ENCODE peak calls at places on chromosomes 11 and 22, in ten cellular contexts. J, U, S, O, X, B, Z, Q, V and Y are unnamed samples.
A peak's percentile ranks its signal among the peaks of the same experiment; 100 is the strongest.

GRCh38 chr22:50488006-50488677 is 1.5 kb downstream of the MIOX start:
- DNase-seq in J (no peak), U (no peak), S (no peak), O (no peak), X (no peak), B (no peak), Z (no peak), Q (no peak), V (no peak), Y (no peak)

GRCh38 chr11:46202149-46202548 is 75.3 kb upstream of the CREB3L1 start:
- DNase-seq in J (peak; percentile 27), U (no peak), S (no peak), O (no peak), X (no peak), B (no peak), Z (no peak), Q (no peak), V (no peak), Y (no peak)

GRCh38 chr11:12600829-12601228 is 73.4 kb upstream of the TEAD1 start:
- DNase-seq in J (no peak), U (no peak), S (no peak), O (no peak), X (no peak), B (no peak), Z (no peak), Q (no peak), V (no peak), Y (no peak)

GRCh38 chr22:30015229-30015797 is 65.0 kb upstream of the HORMAD2 start:
- DNase-seq in J (no peak), U (peak; percentile 20), S (no peak), O (no peak), X (no peak), B (no peak), Z (no peak), Q (no peak), V (no peak), Y (no peak)

GRCh38 chr11:94731921-94732601 is 36.1 kb upstream of the AMOTL1 start:
- DNase-seq in J (peak; percentile 57), U (peak; percentile 49), S (peak; percentile 96), O (no peak), X (no peak), B (peak; percentile 84), Z (peak; percentile 85), Q (no peak), V (no peak), Y (no peak)

GRCh38 chr11:60950933-60951610 is 904 bp downstream of the SLC15A3 start:
- DNase-seq in J (no peak), U (peak; percentile 14), S (peak; percentile 21), O (no peak), X (no peak), B (no peak), Z (no peak), Q (peak; percentile 79), V (peak; percentile 63), Y (peak; percentile 44)

GRCh38 chr11:63592975-63593395 is 21.2 kb downstream of the PLAAT3 start:
- DNase-seq in J (peak; percentile 65), U (peak; percentile 23), S (no peak), O (no peak), X (no peak), B (peak; percentile 47), Z (peak; percentile 30), Q (no peak), V (peak; percentile 52), Y (no peak)

GRCh38 chr11:61688368-61689163 is 8.4 kb downstream of the DAGLA start:
- DNase-seq in J (no peak), U (peak; percentile 46), S (no peak), O (peak; percentile 79), X (no peak), B (no peak), Z (no peak), Q (peak; percentile 81), V (no peak), Y (no peak)

GRCh38 chr22:32336185-32336603 is 21.5 kb upstream of the RFPL3 start:
- DNase-seq in J (peak; percentile 11), U (no peak), S (no peak), O (no peak), X (no peak), B (no peak), Z (no peak), Q (peak; percentile 19), V (no peak), Y (no peak)

GRCh38 chr11:66278396-66279091 is 569 bp downstream of the CNIH2 start:
- DNase-seq in J (no peak), U (no peak), S (peak; percentile 52), O (no peak), X (no peak), B (peak; percentile 48), Z (peak; percentile 20), Q (no peak), V (no peak), Y (no peak)

GRCh38 chr22:20151276-20151588 is 377 bp upstream of the CCDC188 start:
- DNase-seq in J (no peak), U (no peak), S (no peak), O (no peak), X (no peak), B (no peak), Z (no peak), Q (no peak), V (no peak), Y (no peak)

GRCh38 chr11:10192036-10192435 is 102.0 kb downstream of the SBF2 start:
- DNase-seq in J (no peak), U (no peak), S (no peak), O (no peak), X (no peak), B (no peak), Z (no peak), Q (no peak), V (no peak), Y (no peak)

GRCh38 chr22:33600113-33600512 is 320.2 kb downstream of the LARGE1 start:
- DNase-seq in J (no peak), U (no peak), S (no peak), O (no peak), X (no peak), B (no peak), Z (no peak), Q (no peak), V (no peak), Y (no peak)

GRCh38 chr11:64577202-64577601 is 13.8 kb upstream of the SLC22A12 start:
- DNase-seq in J (no peak), U (no peak), S (no peak), O (no peak), X (no peak), B (no peak), Z (no peak), Q (no peak), V (no peak), Y (no peak)

GRCh38 chr22:48881326-48881980 is 946.2 kb downstream of the BRD1 start:
- DNase-seq in J (no peak), U (no peak), S (no peak), O (no peak), X (no peak), B (no peak), Z (no peak), Q (peak; percentile 36), V (no peak), Y (no peak)

GRCh38 chr11:16613401-16614381 is 124.8 kb upstream of the C11orf58 start:
- DNase-seq in J (peak; percentile 93), U (peak; percentile 87), S (peak; percentile 89), O (peak; percentile 79), X (peak; percentile 30), B (peak; percentile 81), Z (peak; percentile 83), Q (peak; percentile 91), V (peak; percentile 79), Y (peak; percentile 59)

GRCh38 chr11:5293028-5293427 is 8.7 kb downstream of the OR51B4 start:
- DNase-seq in J (no peak), U (no peak), S (no peak), O (no peak), X (no peak), B (no peak), Z (no peak), Q (no peak), V (no peak), Y (no peak)

GRCh38 chr22:19523240-19524169 is 705 bp downstream of the CLDN5 start:
- DNase-seq in J (peak; percentile 41), U (peak; percentile 26), S (peak; percentile 45), O (no peak), X (no peak), B (no peak), Z (peak; percentile 28), Q (no peak), V (peak; percentile 17), Y (peak; percentile 36)

GRCh38 chr11:69704508-69705245 is 855 bp upstream of the FGF19 start:
- DNase-seq in J (peak; percentile 61), U (no peak), S (peak; percentile 33), O (no peak), X (no peak), B (no peak), Z (peak; percentile 2), Q (no peak), V (no peak), Y (no peak)
- H3K4me3 ChIP-seq in J (peak overlapping the region; percentile 24), U (no peak overlapping the region), S (no peak overlapping the region), O (no peak overlapping the region), X (no peak overlapping the region), B (no peak overlapping the region), Z (no peak overlapping the region), Q (no peak overlapping the region), V (no peak overlapping the region), Y (no peak overlapping the region)

DNA sequence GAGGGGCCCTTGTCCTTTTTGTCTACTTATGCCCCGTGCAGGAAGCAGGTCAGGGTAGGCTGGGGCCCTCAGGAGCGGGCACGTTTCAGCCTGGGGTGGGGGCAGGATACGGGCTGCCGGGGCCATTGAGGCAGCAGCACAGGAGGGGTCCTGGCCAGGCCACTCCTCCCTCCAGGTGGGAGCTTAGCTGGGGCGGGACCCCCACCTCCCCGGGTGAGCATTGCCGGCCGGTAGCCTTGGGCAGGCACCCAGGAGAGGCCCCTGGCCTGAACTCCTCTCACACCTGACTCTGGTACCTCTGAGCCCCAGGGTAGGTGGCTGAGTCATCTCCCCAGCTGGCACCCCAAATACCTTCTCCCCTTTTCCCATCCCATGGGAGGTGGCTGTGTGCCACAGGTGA is 5.0 kb upstream of the MUC6 start:
- DNase-seq in J (no peak), U (no peak), S (no peak), O (no peak), X (no peak), B (no peak), Z (no peak), Q (peak; percentile 62), V (no peak), Y (no peak)
- H3K4me3 ChIP-seq in J (no peak overlapping the region), U (no peak overlapping the region), S (no peak overlapping the region), O (no peak overlapping the region), X (no peak overlapping the region), B (no peak overlapping the region), Z (no peak overlapping the region), Q (no peak overlapping the region), V (no peak overlapping the region), Y (no peak overlapping the region)

GRCh38 chr11:113771964-113772363 is 1.5 kb downstream of the ZW10 start:
- DNase-seq in J (no peak), U (no peak), S (no peak), O (no peak), X (no peak), B (no peak), Z (no peak), Q (no peak), V (no peak), Y (no peak)
- H3K4me3 ChIP-seq in J (no peak overlapping the region), U (no peak overlapping the region), S (peak overlapping the region; percentile 99), O (no peak overlapping the region), X (no peak overlapping the region), B (no peak overlapping the region), Z (no peak overlapping the region), Q (peak overlapping the region; percentile 88), V (no peak overlapping the region), Y (no peak overlapping the region)

DNA sequence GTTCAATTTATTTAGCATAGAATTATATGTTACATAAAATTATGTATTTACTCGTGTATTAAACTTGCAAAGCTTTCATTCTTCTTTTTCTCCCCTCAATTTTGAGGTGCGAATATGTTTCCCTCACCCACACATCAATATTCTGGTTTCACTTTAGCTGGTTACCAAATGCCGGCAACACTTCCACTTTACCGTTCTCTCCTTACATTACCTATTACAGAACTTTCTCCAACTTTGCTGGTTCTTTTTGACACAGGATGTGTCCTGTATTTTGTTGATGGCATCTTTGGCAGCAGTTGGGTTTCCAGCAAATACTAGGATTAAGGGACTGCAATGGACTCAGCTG is 84.9 kb downstream of the PRR5L start:
- DNase-seq in J (no peak), U (no peak), S (no peak), O (no peak), X (no peak), B (no peak), Z (no peak), Q (no peak), V (no peak), Y (no peak)
- H3K4me3 ChIP-seq in J (no peak overlapping the region), U (no peak overlapping the region), S (no peak overlapping the region), O (no peak overlapping the region), X (peak overlapping the region; percentile 29), B (no peak overlapping the region), Z (no peak overlapping the region), Q (peak overlapping the region; percentile 19), V (no peak overlapping the region), Y (peak overlapping the region; percentile 1)